ENCODE peak calls at places on chromosomes 6 and 20, in eight cellular contexts. X is heart right ventricle; Y is pancreas; U is uterus; R is lower lobe of right lung; A is CD8-positive, alpha-beta T cell; F is AG04450; V is fibroblast of pulmonary artery. J is an unnamed sample.

GRCh38 chr6:133977983-133978895 is 25.2 kb downstream of the TBPL1 start:
- DNase-seq in X (no peak), Y (no peak), U (peak; percentile 28), R (no peak), A (no peak), F (peak; percentile 34), V (peak; percentile 79), J (no peak)

GRCh38 chr20:13243826-13244376 is 22.8 kb downstream of the ISM1 start:
- DNase-seq in X (no peak), Y (no peak), U (no peak), R (no peak), A (no peak), F (no peak), V (no peak), J (no peak)

GRCh38 chr20:12049125-12049524 is 131.4 kb downstream of the BTBD3 start:
- DNase-seq in X (no peak), Y (no peak), U (no peak), R (no peak), A (no peak), F (peak; percentile 24), V (peak; percentile 47), J (no peak)

GRCh38 chr6:117908246-117909107 is 1.4 kb downstream of the SLC35F1 start:
- DNase-seq in X (no peak), Y (peak; percentile 72), U (no peak), R (no peak), A (no peak), F (no peak), V (no peak), J (no peak)

GRCh38 chr20:35342154-35342769 is 50.0 kb upstream of the FAM83C start:
- DNase-seq in X (no peak), Y (no peak), U (no peak), R (no peak), A (no peak), F (no peak), V (peak; percentile 48), J (no peak)

GRCh38 chr6:129638055-129639019 is 71.6 kb downstream of the ARHGAP18 start:
- DNase-seq in X (peak; percentile 19), Y (no peak), U (no peak), R (no peak), A (no peak), F (peak; percentile 55), V (peak; percentile 94), J (no peak)

GRCh38 chr6:31266721-31267360 is 5.1 kb downstream of the HLA-C start:
- DNase-seq in X (no peak), Y (no peak), U (no peak), R (no peak), A (no peak), F (no peak), V (no peak), J (no peak)

GRCh38 chr20:59988141-59988540 is 29.9 kb downstream of the CDH26 start:
- DNase-seq in X (no peak), Y (peak; percentile 77), U (no peak), R (peak; percentile 72), A (no peak), F (no peak), V (no peak), J (no peak)

GRCh38 chr6:31174378-31174777 is 3.9 kb upstream of the POU5F1 start:
- DNase-seq in X (no peak), Y (no peak), U (no peak), R (peak; percentile 1), A (no peak), F (no peak), V (no peak), J (no peak)

GRCh38 chr6:138287144-138287955 is 69.1 kb upstream of the PBOV1 start:
- DNase-seq in X (no peak), Y (peak; percentile 78), U (no peak), R (peak; percentile 50), A (peak; percentile 41), F (no peak), V (peak; percentile 18), J (peak; percentile 63)

GRCh38 chr6:74942130-74942529 is 263.7 kb downstream of the COL12A1 start:
- DNase-seq in X (no peak), Y (no peak), U (no peak), R (no peak), A (no peak), F (no peak), V (no peak), J (no peak)

GRCh38 chr6:99183066-99183465 is 166.4 kb downstream of the FAXC start:
- DNase-seq in X (no peak), Y (no peak), U (no peak), R (no peak), A (no peak), F (no peak), V (no peak), J (no peak)

GRCh38 chr6:125748534-125749111 is 809 bp upstream of the HEY2 start:
- DNase-seq in X (no peak), Y (no peak), U (no peak), R (no peak), A (no peak), F (no peak), V (no peak), J (no peak)

GRCh38 chr6:125747589-125748533 is 1.6 kb upstream of the HEY2 start:
- DNase-seq in X (peak; percentile 48), Y (peak; percentile 82), U (no peak), R (peak; percentile 59), A (peak; percentile 19), F (no peak), V (no peak), J (no peak)

GRCh38 chr6:125745281-125746018 is 4.0 kb upstream of the HEY2 start:
- DNase-seq in X (no peak), Y (no peak), U (no peak), R (no peak), A (no peak), F (no peak), V (no peak), J (no peak)

GRCh38 chr6:125746019-125746414 is 3.4 kb upstream of the HEY2 start:
- DNase-seq in X (no peak), Y (no peak), U (no peak), R (no peak), A (no peak), F (no peak), V (no peak), J (no peak)

DNA sequence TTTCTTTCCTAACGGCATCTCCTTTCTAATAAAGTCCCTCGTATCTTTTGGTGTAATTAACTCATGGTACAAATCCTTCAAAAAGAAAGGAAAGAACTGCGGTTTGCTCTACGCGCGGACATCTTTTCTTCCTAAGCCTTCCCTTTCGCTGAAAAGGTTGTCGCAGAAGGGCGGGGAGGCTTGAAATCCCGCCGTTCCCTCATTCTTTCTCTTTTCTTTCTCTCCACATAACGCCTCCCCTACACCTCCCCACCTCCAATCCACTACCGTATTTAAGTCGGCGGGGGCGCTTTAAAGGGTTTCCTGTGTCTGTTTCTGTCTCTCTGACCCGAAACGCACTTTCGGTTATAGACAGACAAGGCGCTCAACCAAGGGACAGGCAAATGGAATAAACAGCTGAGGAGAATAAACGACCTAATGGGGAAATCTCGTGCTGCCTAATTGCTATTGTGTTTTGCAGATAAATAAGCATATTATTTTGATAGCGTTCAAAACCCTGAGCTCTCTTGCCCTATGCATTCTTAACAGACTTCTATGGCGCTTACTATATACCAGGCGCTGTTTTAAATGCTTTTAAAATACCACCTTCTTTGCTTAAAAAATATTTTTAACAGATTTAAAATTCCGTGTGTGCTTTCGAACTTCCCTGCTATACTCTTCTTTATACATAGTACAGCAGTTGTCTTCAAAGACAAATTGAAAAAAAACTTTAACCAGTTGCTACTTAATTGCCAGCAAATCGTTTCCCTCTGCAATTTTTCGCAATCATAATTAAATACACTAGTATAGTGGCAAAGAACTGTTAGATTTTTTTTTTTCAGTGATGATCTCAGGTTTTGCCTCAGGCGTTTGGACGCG is 2.5 kb upstream of the HEY2 start:
- DNase-seq in X (peak; percentile 87), Y (no peak), U (peak; percentile 66), R (peak; percentile 51), A (peak; percentile 69), F (no peak), V (peak; percentile 63), J (peak; percentile 57)
- TF ChIP-seq CTCF in X (no peak), Y (no peak), U (no peak), R (no peak), A (no peak), F (no peak), V (no peak), J (peak; percentile 3)

GRCh38 chr6:141359953-141360352 is 772.8 kb upstream of the GJE1 start:
- DNase-seq in X (peak; percentile 6), Y (no peak), U (no peak), R (no peak), A (no peak), F (no peak), V (peak; percentile 83), J (no peak)

GRCh38 chr6:141351721-141352120 is 781.0 kb upstream of the GJE1 start:
- DNase-seq in X (no peak), Y (no peak), U (no peak), R (no peak), A (no peak), F (no peak), V (no peak), J (no peak)

GRCh38 chr6:141349710-141350109 is 783.0 kb upstream of the GJE1 start:
- DNase-seq in X (no peak), Y (no peak), U (no peak), R (no peak), A (no peak), F (no peak), V (no peak), J (no peak)

GRCh38 chr6:141354191-141354950 is 778.4 kb upstream of the GJE1 start:
- DNase-seq in X (no peak), Y (no peak), U (no peak), R (no peak), A (no peak), F (no peak), V (no peak), J (no peak)
- TF ChIP-seq CTCF in X (no peak), Y (no peak), U (no peak), R (no peak), A (no peak), F (no peak), V (no peak), J (no peak)

DNA sequence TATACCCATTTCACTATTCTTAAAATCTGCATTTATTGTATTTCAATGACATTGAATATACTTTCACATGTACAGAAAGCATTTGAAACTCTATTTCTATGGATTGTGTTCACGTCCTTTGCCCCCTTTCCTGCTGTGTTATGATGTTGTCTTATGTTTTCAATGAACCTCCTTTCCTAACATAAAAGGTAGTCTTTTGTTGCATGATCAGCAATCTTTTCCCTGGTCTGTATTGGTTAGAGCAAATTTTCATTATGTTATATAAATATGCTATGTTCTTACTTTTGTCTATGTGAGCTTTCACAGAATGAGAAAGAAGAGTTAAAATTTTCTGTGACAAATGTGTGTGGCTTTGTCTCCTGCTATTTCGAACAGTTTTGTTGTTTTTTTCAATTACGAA is 73.1 kb downstream of the KIF16B start:
- DNase-seq in X (no peak), Y (no peak), U (no peak), R (no peak), A (no peak), F (no peak), V (no peak), J (no peak)
- TF ChIP-seq CTCF in X (no peak), Y (no peak), U (no peak), R (no peak), A (no peak), F (no peak), V (no peak), J (no peak)

DNA sequence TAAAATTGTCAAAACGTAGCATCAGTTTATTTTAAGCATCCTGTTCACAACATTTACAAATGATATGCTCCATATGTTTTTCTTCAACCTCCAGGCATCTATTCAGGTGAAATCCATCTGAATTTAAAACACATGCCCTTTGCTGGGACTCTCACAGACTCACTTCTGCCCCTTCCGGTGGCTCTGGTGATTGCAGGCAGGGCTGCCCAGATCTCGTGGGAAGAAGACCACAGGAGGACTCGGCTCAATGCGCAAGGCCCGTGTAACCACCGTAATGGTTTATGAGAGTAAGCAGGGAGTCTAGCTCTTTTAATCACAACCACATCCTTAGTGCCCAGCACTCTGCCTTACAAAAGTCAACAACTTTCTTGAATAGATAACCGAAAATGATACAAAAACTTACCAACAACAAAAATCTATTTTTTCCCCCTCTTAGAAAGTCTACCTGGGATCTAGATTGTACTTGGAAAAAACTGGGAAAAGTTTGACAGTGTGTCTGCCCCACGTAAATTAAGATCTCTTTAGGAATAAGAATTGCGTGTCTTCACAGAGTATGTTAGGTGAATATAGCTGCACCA is 139.1 kb downstream of the KIF16B start:
- DNase-seq in X (peak; percentile 32), Y (peak; percentile 82), U (peak; percentile 27), R (peak; percentile 57), A (peak; percentile 16), F (no peak), V (peak; percentile 44), J (peak; percentile 48)
- TF ChIP-seq CTCF in X (peak; percentile 64), Y (peak; percentile 27), U (peak; percentile 29), R (peak; percentile 76), A (peak; percentile 24), F (peak; percentile 73), V (peak; percentile 73), J (peak; percentile 46)

J was measured in GM10248.